ENCODE peak calls at places on chromosomes 16 and 17, in six cellular contexts. Q, A, G, R, T and C are unnamed samples.

GRCh38 chr17:76641501-76641900 is 2.1 kb downstream of the ST6GALNAC1 start:
- DNase-seq in Q (no peak), T (no peak), A (no peak), R (no peak), G (no peak), C (no peak)

GRCh38 chr17:75344664-75345063 is 55.4 kb upstream of the SLC25A19 start:
- DNase-seq in A (no peak), G (no peak), Q (no peak), T (no peak), R (no peak), C (peak; percentile 55)

GRCh38 chr17:82350182-82351030 is 8.6 kb upstream of the TEX19 start:
- DNase-seq in R (no peak), G (no peak), T (no peak), Q (no peak), A (no peak), C (no peak)

GRCh38 chr16:11224894-11225676 is 30.9 kb downstream of the SOCS1 start:
- DNase-seq in R (no peak), T (no peak), Q (no peak), G (peak; percentile 57), A (no peak), C (peak; percentile 79)

GRCh38 chr17:49874911-49875310 is 27.0 kb upstream of the TAC4 start:
- DNase-seq in T (no peak), A (no peak), R (no peak), Q (no peak), G (no peak), C (no peak)

GRCh38 chr16:48613061-48613957 is 3.3 kb upstream of the N4BP1 start:
- DNase-seq in A (no peak), T (peak; percentile 36), R (no peak), G (peak; percentile 65), Q (no peak), C (peak; percentile 80)

GRCh38 chr17:56629450-56630187 is 36.1 kb downstream of the NOG start:
- DNase-seq in T (no peak), A (peak; percentile 26), G (no peak), R (no peak), Q (no peak), C (peak; percentile 12)

GRCh38 chr16:65117701-65118448 is 4.0 kb downstream of the CDH11 start:
- DNase-seq in T (peak; percentile 80), R (peak; percentile 81), A (peak; percentile 83), Q (no peak), G (no peak), C (peak; percentile 54)

GRCh38 chr16:64406661-64407267 is 715.1 kb downstream of the CDH11 start:
- DNase-seq in A (no peak), G (no peak), R (no peak), Q (no peak), T (no peak), C (no peak)

GRCh38 chr17:82740906-82741759 is 5.7 kb downstream of the FN3K start:
- DNase-seq in G (no peak), R (no peak), Q (no peak), A (no peak), T (no peak), C (no peak)

GRCh38 chr16:55297062-55297909 is 26.7 kb upstream of the IRX6 start:
- DNase-seq in Q (no peak), T (no peak), G (no peak), A (no peak), R (no peak), C (no peak)

GRCh38 chr17:78526231-78527025 is 50.8 kb downstream of the DNAH17 start:
- DNase-seq in G (no peak), T (no peak), A (no peak), Q (no peak), R (no peak), C (no peak)

GRCh38 chr16:8919934-8920465 is 37.8 kb downstream of the LITAFD start:
- DNase-seq in G (no peak), A (no peak), Q (no peak), R (no peak), T (no peak), C (peak; percentile 80)

GRCh38 chr16:86946396-86946795 is 368.0 kb downstream of the FOXL1 start:
- DNase-seq in R (no peak), Q (no peak), A (no peak), T (no peak), G (no peak), C (no peak)

GRCh38 chr16:65125871-65126270 is 4.0 kb upstream of the CDH11 start:
- DNase-seq in R (peak; percentile 57), T (no peak), Q (no peak), G (no peak), A (no peak), C (no peak)

GRCh38 chr16:2824626-2825025 is 5.5 kb upstream of the ZG16B start:
- DNase-seq in Q (no peak), T (no peak), R (no peak), A (no peak), G (no peak), C (no peak)

GRCh38 chr16:49492090-49492801 is 118.6 kb downstream of the C16orf78 start:
- DNase-seq in R (peak; percentile 43), G (no peak), Q (no peak), T (no peak), A (no peak), C (no peak)

GRCh38 chr16:10969615-10970014 is 25.3 kb downstream of the CLEC16A start:
- DNase-seq in G (no peak), Q (no peak), R (no peak), A (no peak), T (no peak), C (no peak)

GRCh38 chr17:72011561-72011960 is 109.3 kb upstream of the SOX9 start:
- DNase-seq in A (no peak), G (no peak), R (no peak), T (no peak), Q (no peak), C (no peak)

GRCh38 chr16:9908613-9909012 is 273.6 kb downstream of the GRIN2A start:
- DNase-seq in Q (no peak), T (no peak), R (peak; percentile 62), G (no peak), A (no peak), C (no peak)

GRCh38 chr17:45332989-45333701 is 16.3 kb upstream of the MAP3K14 start:
- DNase-seq in R (peak; percentile 11), A (no peak), G (no peak), Q (no peak), T (peak; percentile 54), C (no peak)

GRCh38 chr17:8294361-8294760 is 839 bp downstream of the SLC25A35 start:
- DNase-seq in T (no peak), G (no peak), R (no peak), Q (no peak), A (no peak), C (no peak)
- H3K4me3 ChIP-seq in T (no peak overlapping the region), G (no peak overlapping the region), R (no peak overlapping the region), Q (peak overlapping the region; percentile 95), A (no peak overlapping the region), C (peak overlapping the region; percentile 74)

GRCh38 chr16:30090607-30091332 is 954 bp downstream of the TBX6 start:
- DNase-seq in T (no peak), R (no peak), Q (no peak), A (no peak), G (no peak), C (no peak)
- H3K4me3 ChIP-seq in T (peak overlapping the region; percentile 36), R (no peak overlapping the region), Q (peak overlapping the region; percentile 73), A (no peak overlapping the region), G (no peak overlapping the region), C (no peak overlapping the region)

DNA sequence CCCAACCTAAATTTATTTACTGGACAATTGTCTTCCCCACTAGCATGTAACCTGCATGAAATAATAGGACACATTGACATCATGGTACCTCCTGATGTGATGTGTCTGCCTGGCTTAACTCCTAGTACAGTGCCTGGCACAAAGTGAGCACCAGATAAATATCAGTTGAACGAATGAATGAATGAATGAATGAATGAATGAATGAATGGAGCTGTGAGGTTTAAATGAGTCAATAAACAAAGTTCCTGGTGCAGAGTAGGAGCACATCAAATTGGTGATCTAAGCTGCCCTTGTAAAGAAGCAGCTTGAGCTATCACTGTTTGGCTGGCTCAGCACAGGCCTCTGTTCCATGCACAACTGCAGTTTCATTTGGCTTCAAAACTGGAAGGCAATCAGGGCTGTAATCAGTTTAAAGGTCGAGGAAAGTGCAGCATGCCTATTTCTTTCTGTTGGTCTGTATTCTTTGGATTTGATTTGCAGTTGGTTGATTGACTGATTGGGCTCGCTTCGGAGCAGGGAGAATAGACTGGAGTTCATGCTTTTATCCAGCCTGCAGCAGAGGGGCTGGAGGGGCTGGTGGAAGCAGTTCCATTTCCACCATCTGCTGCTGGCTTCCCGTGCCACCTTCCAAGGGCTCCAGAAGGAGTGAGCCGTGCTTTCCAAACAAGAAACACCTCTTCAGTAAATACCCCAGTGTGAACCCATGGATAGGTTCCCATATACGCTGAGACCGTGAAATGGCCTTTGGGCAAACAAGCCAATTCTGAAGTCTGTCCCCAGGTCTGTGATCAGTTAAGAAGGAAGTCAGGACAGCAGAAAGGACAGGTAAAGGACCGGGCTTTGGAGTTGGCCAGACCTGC is 54.6 kb downstream of the GPRC5B start:
- DNase-seq in R (no peak), A (no peak), T (no peak), G (no peak), Q (no peak), C (no peak)
- H3K4me3 ChIP-seq in R (no peak overlapping the region), A (no peak overlapping the region), T (no peak overlapping the region), G (no peak overlapping the region), Q (no peak overlapping the region), C (no peak overlapping the region)

DNA sequence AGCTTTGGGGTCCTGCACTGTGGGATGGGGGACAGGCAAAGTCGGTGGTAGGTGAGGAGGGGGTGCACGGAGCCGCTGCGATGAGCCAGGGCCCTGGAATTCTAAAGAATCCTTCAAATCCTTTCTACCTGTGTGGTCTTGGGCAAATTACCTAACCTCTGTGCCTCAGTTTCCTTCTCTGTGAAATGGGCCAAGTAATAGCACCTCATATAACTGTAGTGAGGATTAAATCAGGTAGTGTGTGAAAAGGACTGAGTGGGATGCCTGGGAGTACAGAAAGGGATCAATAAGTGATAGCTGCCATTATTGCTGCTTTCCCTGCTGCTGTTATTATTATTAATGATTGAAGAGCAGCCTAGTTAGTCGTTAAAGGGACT is 929 bp downstream of the SCNN1G start:
- DNase-seq in R (no peak), T (no peak), A (no peak), G (no peak), Q (no peak), C (no peak)
- H3K4me3 ChIP-seq in R (no peak overlapping the region), T (no peak overlapping the region), A (no peak overlapping the region), G (no peak overlapping the region), Q (no peak overlapping the region), C (no peak overlapping the region)

GRCh38 chr16:5756969-5757368 is 659.4 kb upstream of the EEF2KMT start:
- DNase-seq in T (no peak), G (no peak), Q (no peak), A (no peak), R (no peak), C (peak; percentile 16)
- H3K4me3 ChIP-seq in T (no peak overlapping the region), G (no peak overlapping the region), Q (no peak overlapping the region), A (no peak overlapping the region), R (no peak overlapping the region), C (no peak overlapping the region)

DNA sequence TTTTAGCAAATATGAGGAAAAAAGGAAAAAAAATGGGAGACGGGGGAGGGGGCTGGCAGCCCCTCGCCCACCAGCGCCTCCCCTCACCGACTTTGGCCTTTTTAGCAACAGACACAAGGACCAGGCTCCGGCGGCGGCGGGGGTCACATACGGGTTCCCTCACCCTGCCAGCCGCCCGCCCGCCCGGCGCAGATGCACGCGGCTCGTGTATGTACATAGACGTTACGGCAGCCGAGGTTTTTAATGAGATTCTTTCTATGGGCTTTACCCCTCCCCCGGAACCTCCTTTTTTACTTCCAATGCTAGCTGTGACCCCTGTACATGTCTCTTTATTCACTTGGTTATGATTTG is 1.2 kb upstream of the TMEM88 start:
- DNase-seq in Q (no peak), R (peak; percentile 29), A (no peak), G (no peak), T (no peak), C (no peak)
- H3K4me3 ChIP-seq in Q (no peak overlapping the region), R (no peak overlapping the region), A (no peak overlapping the region), G (no peak overlapping the region), T (no peak overlapping the region), C (no peak overlapping the region)